ENCODE peak calls at places on chromosomes 13 and 19, in six cellular contexts. I is fibroblast of the conjunctiva; C is neural crest cell; Z is activated CD4-positive, alpha-beta T cell treated with anti-CD3 and anti-CD28 coated beads, Interleukin-2, amount 10 ng/mL, durations not matched to agents 7 days and 5 days; O is LoVo; G is stimulated activated CD4-positive, alpha-beta T cell treated with anti-CD3 and anti-CD28 coated beads, Interleukin-4, amount 100 ng/mL, for 1 hour. N is an unnamed sample.

GRCh38 chr13:28544026-28544425 is 49.1 kb upstream of the FLT1 start:
- DNase-seq in O (no peak), Z (no peak), C (no peak), I (no peak), G (no peak), N (no peak)

GRCh38 chr19:19443902-19444693 is 38.6 kb downstream of the GATAD2A start:
- DNase-seq in Z (no peak), G (no peak), C (no peak), I (no peak), O (no peak), N (no peak)

GRCh38 chr19:13078897-13079541 is 23.6 kb downstream of the LYL1 start:
- DNase-seq in C (no peak), G (no peak), O (no peak), Z (no peak), I (no peak), N (no peak)

GRCh38 chr13:42174344-42175162 is 97.4 kb upstream of the AKAP11 start:
- DNase-seq in O (no peak), G (no peak), C (no peak), I (no peak), Z (no peak), N (no peak)

GRCh38 chr13:71874490-71874889 is 7.5 kb upstream of the DACH1 start:
- DNase-seq in Z (no peak), O (no peak), G (no peak), I (no peak), C (no peak), N (no peak)

GRCh38 chr19:32166238-32166637 is 179.2 kb upstream of the ZNF507 start:
- DNase-seq in O (no peak), I (no peak), Z (no peak), G (no peak), C (no peak), N (peak; percentile 85)

GRCh38 chr19:5624154-5624663 is 1.3 kb downstream of the SAFB start:
- DNase-seq in C (no peak), I (no peak), Z (peak; percentile 18), O (no peak), G (peak; percentile 16), N (peak; percentile 58)

GRCh38 chr19:55465460-55466245 is 1.1 kb upstream of the C19orf85 start:
- DNase-seq in G (no peak), C (no peak), O (no peak), Z (no peak), I (no peak), N (peak; percentile 28)

GRCh38 chr19:19650331-19650730 is 6.9 kb upstream of the GMIP start:
- DNase-seq in O (no peak), I (no peak), Z (no peak), C (no peak), G (no peak), N (peak; percentile 52)

GRCh38 chr19:42023121-42023942 is 29.3 kb upstream of the ATP1A3 start:
- DNase-seq in O (no peak), Z (peak; percentile 13), G (peak; percentile 22), I (no peak), C (peak; percentile 24), N (peak; percentile 50)

GRCh38 chr13:39552233-39552632 is 50.8 kb downstream of the LHFPL6 start:
- DNase-seq in G (no peak), O (no peak), Z (no peak), C (no peak), I (no peak), N (no peak)

GRCh38 chr13:76331948-76332712 is 554.1 kb downstream of the KCTD12 start:
- DNase-seq in G (no peak), O (no peak), Z (no peak), C (no peak), I (peak; percentile 51), N (no peak)

N was measured in SJCRH30.